ENCODE peak calls at places on chromosomes 12 and 14, in five cellular contexts. E is fibroblast of the aortic adventitia, M is GM12865, L is PC-3, T is brain microvascular endothelial cell. V is an unnamed sample.

GRCh38 chr12:12070674-12071661 is at the start of gene BCL2L14:
- DNase-seq in M (peak), L (peak), E (no peak), T (no peak), V (peak)

GRCh38 chr12:112107728-112108447 is 695 bp downstream of the NAA25 start:
- DNase-seq in L (no peak), M (peak), E (no peak), T (no peak), V (no peak)

GRCh38 chr14:95183532-95184412 is 26.4 kb upstream of the DICER1 start:
- DNase-seq in T (peak), M (no peak), E (no peak), L (no peak), V (no peak)

GRCh38 chr12:45503887-45504286 is 225.6 kb upstream of the ARID2 start:
- DNase-seq in M (no peak), T (no peak), L (peak), E (no peak), V (no peak)

GRCh38 chr12:48924617-48925217 is 575 bp downstream of the FKBP11 start:
- DNase-seq in T (peak), E (peak), M (peak), L (peak), V (peak)

GRCh38 chr14:56183631-56184157 is 65.5 kb downstream of the PELI2 start:
- DNase-seq in L (no peak), M (no peak), T (no peak), E (peak), V (no peak)

GRCh38 chr12:16229676-16230075 is 47.8 kb downstream of the SLC15A5 start:
- DNase-seq in E (peak), L (no peak), T (no peak), M (no peak), V (no peak)

GRCh38 chr14:73696466-73697390 is 17.5 kb downstream of the PNMA1 start:
- DNase-seq in T (peak), L (peak), E (peak), M (peak), V (peak)

GRCh38 chr14:59046746-59047145 is 141.7 kb upstream of the DAAM1 start:
- DNase-seq in T (no peak), L (no peak), M (no peak), E (no peak), V (no peak)

GRCh38 chr12:44015333-44015941 is 179.6 kb downstream of the TMEM117 start:
- DNase-seq in M (peak), L (peak), T (peak), E (peak), V (peak)

GRCh38 chr14:85991156-85991555 is 461.2 kb downstream of the FLRT2 start:
- DNase-seq in T (no peak), L (no peak), E (no peak), M (no peak), V (peak)

DNA sequence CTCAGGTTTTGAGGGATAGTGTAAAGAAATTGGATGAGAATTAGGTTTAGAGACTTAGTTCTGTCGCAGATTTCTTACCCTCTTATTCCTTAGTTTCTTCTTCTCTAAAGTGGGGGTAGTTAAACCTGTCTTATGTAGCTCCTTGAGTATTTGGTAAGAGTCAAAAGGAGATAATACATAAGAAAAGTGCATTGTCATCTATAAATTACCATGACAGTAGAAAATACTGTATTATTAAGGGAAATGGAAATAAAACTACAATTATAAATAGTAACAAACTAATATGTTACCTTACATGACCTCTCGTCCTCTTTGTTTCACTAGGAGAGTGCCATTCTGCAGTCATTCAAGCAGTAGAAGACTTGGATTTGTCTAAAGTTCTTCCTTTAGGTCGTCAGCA is 49.0 kb downstream of the UTP20 start:
- DNase-seq in M (no peak), E (no peak), L (no peak), T (no peak), V (no peak)
- TF ChIP-seq CTCF in M (no peak), E (no peak), L (no peak), T (no peak), V (no peak)

GRCh38 chr12:130973109-130973508 is 19.4 kb downstream of the ADGRD1 start:
- DNase-seq in E (no peak), L (no peak), T (no peak), M (no peak), V (no peak)

GRCh38 chr12:130970165-130970907 is 16.6 kb downstream of the ADGRD1 start:
- DNase-seq in L (no peak), T (no peak), E (no peak), M (peak), V (no peak)

GRCh38 chr12:130972589-130972950 is 18.9 kb downstream of the ADGRD1 start:
- DNase-seq in T (no peak), M (no peak), L (no peak), E (no peak), V (no peak)

GRCh38 chr12:130970908-130971233 is 17.2 kb downstream of the ADGRD1 start:
- DNase-seq in L (no peak), T (no peak), M (no peak), E (no peak), V (no peak)

GRCh38 chr12:130971871-130972588 is 18.3 kb downstream of the ADGRD1 start:
- DNase-seq in L (no peak), M (no peak), T (no peak), E (no peak), V (no peak)
- H3K4me3 ChIP-seq in L (no peak), M (no peak), T (no peak), E (no peak), V (no peak)

DNA sequence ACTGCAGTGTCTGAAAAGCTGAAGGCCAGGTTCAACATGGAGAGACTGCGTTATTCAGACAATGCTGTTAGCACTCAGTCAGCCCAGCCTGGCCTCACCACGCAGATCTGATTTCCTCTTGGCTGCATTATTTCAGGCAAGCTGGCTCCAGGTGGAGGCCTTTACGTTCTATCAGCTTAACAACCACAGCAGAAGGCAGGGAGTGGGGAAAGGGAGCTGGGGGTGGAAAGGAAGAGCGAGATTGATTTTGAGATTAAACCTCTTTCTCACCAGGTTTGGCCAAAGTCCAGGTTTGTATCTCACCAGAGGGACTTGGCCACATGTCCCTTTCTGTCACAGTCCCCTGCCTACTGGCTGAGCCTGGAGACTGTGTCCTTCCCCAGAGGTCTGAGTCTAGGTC is 543.7 kb upstream of the TMEM132C start:
- DNase-seq in E (no peak), M (no peak), L (no peak), T (no peak), V (no peak)
- TF ChIP-seq CTCF in E (no peak), M (no peak), L (no peak), T (no peak), V (no peak)

DNA sequence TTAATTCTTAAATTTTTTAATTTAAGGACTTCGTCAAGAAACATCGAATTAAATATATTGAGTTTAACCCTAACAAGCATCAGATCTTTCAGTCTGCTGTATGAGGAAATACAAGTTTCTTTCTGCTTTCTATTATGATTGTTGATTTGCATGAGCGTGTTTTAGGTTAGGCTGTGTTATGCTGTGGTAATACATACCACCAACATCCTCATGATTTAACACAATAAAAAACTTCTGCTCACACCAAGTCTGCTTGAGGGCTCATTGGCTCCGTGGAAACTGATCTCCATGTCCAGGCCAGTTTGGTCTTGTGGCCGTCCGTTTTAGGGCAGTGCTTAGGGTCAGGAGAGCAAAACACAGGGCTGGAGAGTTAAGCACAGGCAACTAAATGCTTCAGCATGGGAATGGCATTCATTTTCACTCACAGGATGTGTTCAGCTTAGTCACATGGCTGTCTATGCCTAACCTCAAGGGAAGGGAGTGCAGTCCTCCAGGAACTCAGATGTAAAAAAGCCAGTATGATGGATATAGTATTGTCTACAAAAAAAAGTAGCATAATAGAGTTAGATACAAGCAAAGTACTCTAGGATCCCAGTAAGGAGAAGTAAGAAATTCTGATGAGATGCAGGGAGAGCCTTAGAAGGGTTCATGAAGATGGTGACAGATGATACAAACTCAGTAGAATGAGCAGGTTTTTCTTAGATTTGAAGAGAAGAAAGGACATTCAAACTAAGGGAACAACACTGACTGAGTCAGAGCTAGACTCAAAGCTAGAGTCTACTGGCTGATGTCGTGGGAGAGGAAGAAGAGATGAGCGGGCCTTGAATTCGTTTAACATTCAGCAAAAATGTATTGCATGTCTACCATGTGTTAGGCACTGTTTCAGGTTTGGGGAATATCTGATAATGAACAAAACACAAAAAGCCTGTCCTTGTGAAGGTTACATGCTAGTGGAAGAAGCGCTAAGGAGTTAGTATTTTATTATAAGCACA is 16.3 kb downstream of the MARK3 start:
- DNase-seq in T (peak), M (peak), L (peak), E (peak), V (peak)
- H3K4me3 ChIP-seq in T (no peak), M (peak), L (no peak), E (no peak), V (no peak)

DNA sequence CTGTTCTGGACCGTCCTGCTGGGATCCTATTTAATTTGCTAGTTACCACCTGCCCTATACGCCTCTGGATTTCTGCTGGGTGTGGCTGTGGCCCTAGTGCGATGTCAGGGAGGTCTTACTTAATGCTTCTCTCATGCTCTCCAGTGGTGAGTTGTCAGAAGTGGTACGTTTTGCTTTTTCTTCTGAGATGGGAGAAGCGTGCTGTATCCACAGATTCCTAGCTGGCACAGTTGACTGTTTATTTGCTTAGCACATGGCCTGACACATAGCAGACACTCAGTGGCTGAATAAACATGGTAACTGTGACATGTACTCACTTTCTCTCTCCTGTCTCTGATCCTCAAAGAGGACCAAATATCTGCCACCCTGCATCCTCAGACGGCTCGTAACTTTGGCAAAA is 107.3 kb downstream of the CACNA1C start:
- DNase-seq in M (no peak), E (peak), T (no peak), L (no peak), V (no peak)
- TF ChIP-seq CTCF in M (no peak), E (no peak), T (no peak), L (no peak), V (no peak)

GRCh38 chr14:101873401-101873800 is 91.0 kb upstream of the DYNC1H1 start:
- DNase-seq in T (no peak), E (no peak), M (no peak), L (no peak), V (no peak)
- H3K4me3 ChIP-seq in T (no peak), E (no peak), M (no peak), L (no peak), V (no peak)

GRCh38 chr12:106906715-106907114 is 49.0 kb upstream of the TMEM263 start:
- DNase-seq in L (no peak), E (no peak), M (no peak), T (no peak), V (peak)

GRCh38 chr12:106910202-106910601 is 45.5 kb upstream of the TMEM263 start:
- DNase-seq in T (no peak), L (no peak), M (peak), E (no peak), V (no peak)

GRCh38 chr12:106908561-106908960 is 47.1 kb upstream of the TMEM263 start:
- DNase-seq in T (no peak), M (no peak), E (no peak), L (no peak), V (no peak)

GRCh38 chr12:106907846-106908245 is 47.9 kb upstream of the TMEM263 start:
- DNase-seq in T (no peak), L (no peak), E (no peak), M (no peak), V (no peak)

DNA sequence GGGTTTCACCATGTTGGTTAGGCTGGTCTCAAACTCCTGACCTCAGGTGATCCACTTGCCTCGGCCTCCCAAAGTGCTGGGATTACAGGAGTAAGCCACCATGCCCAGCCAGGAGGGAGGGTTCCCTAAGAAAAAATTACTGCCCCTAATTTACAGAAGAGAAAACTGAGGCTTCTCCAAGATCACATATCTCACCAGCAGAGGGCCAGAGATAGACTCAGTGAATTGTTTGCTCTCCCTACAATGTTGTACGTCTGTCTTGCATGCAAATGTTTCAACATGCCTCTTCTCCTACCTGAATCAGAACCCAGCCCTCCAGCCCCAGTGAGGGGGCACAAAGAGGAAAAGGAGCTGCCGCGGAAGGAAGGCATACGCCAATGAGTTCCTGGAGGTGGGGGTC is 48.3 kb upstream of the TMEM263 start:
- DNase-seq in E (no peak), L (no peak), M (peak), T (no peak), V (no peak)
- TF ChIP-seq CTCF in E (no peak), L (peak), M (peak), T (peak), V (no peak)

GRCh38 chr12:108995370-108995992 is 25.4 kb downstream of the SVOP start:
- DNase-seq in L (no peak), E (no peak), M (no peak), T (no peak), V (peak)

GRCh38 chr12:108996320-108996719 is 24.5 kb downstream of the SVOP start:
- DNase-seq in T (no peak), E (no peak), M (no peak), L (no peak), V (no peak)
- H3K4me3 ChIP-seq in T (no peak), E (no peak), M (no peak), L (no peak), V (no peak)

DNA sequence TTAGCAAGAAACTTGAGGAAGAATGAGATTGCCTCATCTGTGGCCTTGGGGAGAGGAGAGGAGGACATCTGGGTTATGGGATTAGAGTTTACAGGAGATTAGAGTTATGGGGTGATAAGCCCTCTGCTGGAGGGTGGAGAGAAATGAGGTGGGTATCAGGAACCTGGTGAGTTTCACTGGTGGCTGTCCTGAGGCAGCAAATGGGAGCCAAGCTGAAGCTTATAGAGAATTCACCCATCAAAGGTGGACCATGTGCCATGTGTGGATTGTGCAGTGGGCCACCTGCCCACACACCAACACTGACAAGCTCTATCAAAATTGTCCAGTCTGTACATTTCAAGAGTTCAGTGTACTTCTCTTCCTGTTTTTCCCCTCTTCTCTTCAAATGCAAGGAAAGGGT is 135.3 kb downstream of the AEBP2 start:
- DNase-seq in E (no peak), T (no peak), M (peak), L (no peak), V (no peak)
- TF ChIP-seq CTCF in E (peak), T (peak), M (no peak), L (peak), V (no peak)

GRCh38 chr12:57841445-57841844 is 5.1 kb downstream of the CTDSP2 start:
- DNase-seq in M (no peak), T (no peak), L (no peak), E (no peak), V (no peak)
- H3K4me3 ChIP-seq in M (no peak), T (no peak), L (no peak), E (peak), V (no peak)